ENCODE peak calls at places on chromosomes 6 and 20, in seven cellular contexts. C is stimulated activated CD8-positive, alpha-beta memory T cell treated with anti-CD3 and anti-CD28 coated beads, Interleukin-2, amount 100 ng/mL, for 48 hours; H is progenitor cell of endocrine pancreas; U is transverse colon; M is AG09309; L is OCI-M1; Y is G401. B is an unnamed sample.

GRCh38 chr6:35046098-35046497 is 95.0 kb downstream of the TCP11 start:
- DNase-seq in C (no peak), H (no peak), U (no peak), M (no peak), L (no peak), Y (no peak), B (no peak)

GRCh38 chr6:46419576-46420002 is 71.7 kb downstream of the RCAN2 start:
- DNase-seq in C (no peak), H (peak; percentile 14), U (peak; percentile 60), M (peak; percentile 50), L (peak; percentile 89), Y (peak; percentile 91), B (no peak)

GRCh38 chr6:134175532-134176282 is 123.3 kb upstream of the SLC2A12 start:
- DNase-seq in C (peak; percentile 31), H (no peak), U (peak; percentile 63), M (no peak), L (peak; percentile 78), Y (peak; percentile 55), B (no peak)

GRCh38 chr6:106026748-106027147 is 59.4 kb upstream of the PRDM1 start:
- DNase-seq in C (no peak), H (no peak), U (no peak), M (no peak), L (no peak), Y (no peak), B (no peak)

GRCh38 chr6:90411292-90411781 is 114.7 kb upstream of the BACH2 start:
- DNase-seq in C (no peak), H (no peak), U (no peak), M (no peak), L (no peak), Y (no peak), B (no peak)

GRCh38 chr6:116444991-116445566 is 16.1 kb upstream of the CALHM6 start:
- DNase-seq in C (no peak), H (no peak), U (no peak), M (no peak), L (no peak), Y (no peak), B (no peak)

GRCh38 chr20:48702388-48703041 is 125.3 kb downstream of the PREX1 start:
- DNase-seq in C (no peak), H (no peak), U (no peak), M (no peak), L (no peak), Y (no peak), B (no peak)

GRCh38 chr20:3693376-3693775 is 11.6 kb upstream of the ADAM33 start:
- DNase-seq in C (no peak), H (no peak), U (no peak), M (no peak), L (no peak), Y (no peak), B (no peak)

GRCh38 chr6:51077967-51078518 is 259.4 kb downstream of the TFAP2B start:
- DNase-seq in C (no peak), H (no peak), U (no peak), M (no peak), L (no peak), Y (no peak), B (no peak)

GRCh38 chr6:56437171-56437900 is 190.0 kb upstream of the COL21A1 start:
- DNase-seq in C (no peak), H (no peak), U (no peak), M (no peak), L (no peak), Y (no peak), B (no peak)

GRCh38 chr20:10447028-10447427 is 11.9 kb downstream of the SLX4IP start:
- DNase-seq in C (peak; percentile 6), H (no peak), U (peak; percentile 36), M (peak; percentile 55), L (peak; percentile 92), Y (no peak), B (peak; percentile 31)

GRCh38 chr6:155125916-155126315 is 130.8 kb downstream of the TIAM2 start:
- DNase-seq in C (no peak), H (no peak), U (no peak), M (no peak), L (no peak), Y (no peak), B (peak; percentile 68)

GRCh38 chr6:146919017-146919416 is 285.2 kb upstream of the STXBP5 start:
- DNase-seq in C (no peak), H (no peak), U (no peak), M (no peak), L (no peak), Y (no peak), B (no peak)

GRCh38 chr6:54899986-54900385 is 53.4 kb downstream of the FAM83B start:
- DNase-seq in C (no peak), H (no peak), U (no peak), M (no peak), L (no peak), Y (no peak), B (no peak)

GRCh38 chr6:27545271-27546046 is 72.6 kb upstream of the ZNF184 start:
- DNase-seq in C (peak; percentile 55), H (no peak), U (no peak), M (no peak), L (peak; percentile 92), Y (peak; percentile 38), B (no peak)

GRCh38 chr20:21465799-21466198 is 48.1 kb downstream of the NKX2-2 start:
- DNase-seq in C (no peak), H (no peak), U (no peak), M (no peak), L (no peak), Y (no peak), B (no peak)

GRCh38 chr6:215335-216034 is 76.8 kb upstream of the DUSP22 start:
- DNase-seq in C (no peak), H (no peak), U (no peak), M (no peak), L (no peak), Y (no peak), B (no peak)

GRCh38 chr20:51510961-51511360 is 31.6 kb downstream of the NFATC2 start:
- DNase-seq in C (no peak), H (no peak), U (no peak), M (no peak), L (no peak), Y (no peak), B (no peak)

GRCh38 chr6:4017847-4018193 is 61.1 kb downstream of the FAM217A start:
- DNase-seq in C (no peak), H (no peak), U (no peak), M (no peak), L (peak; percentile 84), Y (no peak), B (no peak)

GRCh38 chr6:67131827-67132226 is 1424.8 kb upstream of the EYS start:
- DNase-seq in C (no peak), H (no peak), U (no peak), M (no peak), L (no peak), Y (peak; percentile 99), B (no peak)

GRCh38 chr6:150177260-150178246 is 34.7 kb downstream of the PPP1R14C start:
- DNase-seq in C (no peak), H (no peak), U (peak; percentile 52), M (no peak), L (no peak), Y (no peak), B (peak; percentile 27)

GRCh38 chr20:50636601-50637539 is 54.5 kb downstream of the RIPOR3 start:
- DNase-seq in C (no peak), H (no peak), U (no peak), M (no peak), L (no peak), Y (no peak), B (peak; percentile 40)

GRCh38 chr20:47735412-47736400 is 49.6 kb downstream of the SULF2 start:
- DNase-seq in C (no peak), H (no peak), U (no peak), M (no peak), L (peak; percentile 68), Y (no peak), B (no peak)

B was measured in GM04503.